ENCODE peak calls at places on chromosome 13, in five cellular contexts. One of them, this sample, is unnamed.

GRCh38 chr13:113668491-113668971 is 1.5 kb downstream of the GRK1 start:
- DNase-seq in breast epithelium: no peak
- DNase-seq in Peyer's patch: no peak
- DNase-seq in K562: no peak
- DNase-seq in upper lobe of left lung: peak
- DNase-seq in this sample: no peak

GRCh38 chr13:27792393-27793218 is at the start of gene GSX1:
- DNase-seq in upper lobe of left lung: peak
- DNase-seq in Peyer's patch: no peak
- DNase-seq in breast epithelium: peak
- DNase-seq in K562: peak
- DNase-seq in this sample: no peak

GRCh38 chr13:37127706-37128241 is 22.3 kb upstream of the CSNK1A1L start:
- DNase-seq in upper lobe of left lung: no peak
- DNase-seq in K562: no peak
- DNase-seq in Peyer's patch: no peak
- DNase-seq in breast epithelium: no peak
- DNase-seq in this sample: no peak

GRCh38 chr13:43331676-43332075 is 308.3 kb downstream of the DNAJC15 start:
- DNase-seq in upper lobe of left lung: no peak
- DNase-seq in Peyer's patch: no peak
- DNase-seq in K562: no peak
- DNase-seq in breast epithelium: no peak
- DNase-seq in this sample: no peak

GRCh38 chr13:27496851-27497250 is 46.5 kb upstream of the MTIF3 start:
- DNase-seq in K562: no peak
- DNase-seq in Peyer's patch: no peak
- DNase-seq in breast epithelium: no peak
- DNase-seq in upper lobe of left lung: no peak
- DNase-seq in this sample: no peak

GRCh38 chr13:37448072-37448471 is 150.5 kb downstream of the POSTN start:
- DNase-seq in Peyer's patch: no peak
- DNase-seq in upper lobe of left lung: no peak
- DNase-seq in breast epithelium: no peak
- DNase-seq in K562: no peak
- DNase-seq in this sample: no peak

GRCh38 chr13:25881946-25882574 is 169.8 kb downstream of the SHISA2 start:
- DNase-seq in breast epithelium: no peak
- DNase-seq in upper lobe of left lung: no peak
- DNase-seq in K562: no peak
- DNase-seq in Peyer's patch: no peak
- DNase-seq in this sample: no peak

GRCh38 chr13:34356686-34357434 is 538.9 kb downstream of the RFC3 start:
- DNase-seq in upper lobe of left lung: no peak
- DNase-seq in Peyer's patch: no peak
- DNase-seq in K562: no peak
- DNase-seq in breast epithelium: no peak
- DNase-seq in this sample: no peak

GRCh38 chr13:82847595-82847994 is 1034.7 kb downstream of the SLITRK1 start:
- DNase-seq in breast epithelium: no peak
- DNase-seq in K562: no peak
- DNase-seq in upper lobe of left lung: no peak
- DNase-seq in Peyer's patch: no peak
- DNase-seq in this sample: no peak

GRCh38 chr13:94658926-94659649 is 53.3 kb downstream of the SOX21 start:
- DNase-seq in breast epithelium: no peak
- DNase-seq in Peyer's patch: no peak
- DNase-seq in upper lobe of left lung: no peak
- DNase-seq in K562: no peak
- DNase-seq in this sample: no peak

GRCh38 chr13:41461527-41462124 is 4.3 kb downstream of the RGCC start:
- DNase-seq in breast epithelium: no peak
- DNase-seq in Peyer's patch: no peak
- DNase-seq in K562: no peak
- DNase-seq in upper lobe of left lung: no peak
- DNase-seq in this sample: no peak
- TF ChIP-seq POLR2A in breast epithelium: no peak
- TF ChIP-seq POLR2A in Peyer's patch: no peak
- TF ChIP-seq POLR2A in K562: no peak
- TF ChIP-seq POLR2A in upper lobe of left lung: no peak
- TF ChIP-seq POLR2A in this sample: no peak

GRCh38 chr13:41313117-41313516 is 2.0 kb downstream of the NAA16 start:
- DNase-seq in Peyer's patch: no peak
- DNase-seq in breast epithelium: no peak
- DNase-seq in K562: no peak
- DNase-seq in upper lobe of left lung: no peak
- DNase-seq in this sample: no peak

GRCh38 chr13:41308241-41308640 is 2.8 kb upstream of the NAA16 start:
- DNase-seq in K562: no peak
- DNase-seq in Peyer's patch: no peak
- DNase-seq in breast epithelium: no peak
- DNase-seq in upper lobe of left lung: no peak
- DNase-seq in this sample: no peak

GRCh38 chr13:41311607-41312500 is 787 bp downstream of the NAA16 start:
- DNase-seq in upper lobe of left lung: peak
- DNase-seq in K562: no peak
- DNase-seq in Peyer's patch: peak
- DNase-seq in breast epithelium: no peak
- DNase-seq in this sample: no peak

GRCh38 chr13:41313659-41314197 is 2.7 kb downstream of the NAA16 start:
- DNase-seq in Peyer's patch: no peak
- DNase-seq in upper lobe of left lung: no peak
- DNase-seq in K562: no peak
- DNase-seq in breast epithelium: no peak
- DNase-seq in this sample: no peak

GRCh38 chr13:41310963-41311606 is at the start of gene NAA16:
- DNase-seq in Peyer's patch: peak
- DNase-seq in breast epithelium: peak
- DNase-seq in K562: peak
- DNase-seq in upper lobe of left lung: peak
- DNase-seq in this sample: peak
- TF ChIP-seq POLR2A in Peyer's patch: peak
- TF ChIP-seq POLR2A in breast epithelium: peak
- TF ChIP-seq POLR2A in K562: peak
- TF ChIP-seq POLR2A in upper lobe of left lung: no peak
- TF ChIP-seq POLR2A in this sample: peak

GRCh38 chr13:48976677-48977625 is 1.2 kb downstream of the FNDC3A start:
- DNase-seq in upper lobe of left lung: no peak
- DNase-seq in breast epithelium: no peak
- DNase-seq in Peyer's patch: peak
- DNase-seq in K562: no peak
- DNase-seq in this sample: peak

GRCh38 chr13:48975926-48976676 is 389 bp downstream of the FNDC3A start:
- DNase-seq in K562: peak
- DNase-seq in breast epithelium: peak
- DNase-seq in Peyer's patch: peak
- DNase-seq in upper lobe of left lung: peak
- DNase-seq in this sample: peak

GRCh38 chr13:48973845-48974431 is 1.8 kb upstream of the FNDC3A start:
- DNase-seq in breast epithelium: no peak
- DNase-seq in Peyer's patch: no peak
- DNase-seq in upper lobe of left lung: no peak
- DNase-seq in K562: no peak
- DNase-seq in this sample: no peak

GRCh38 chr13:48977973-48978372 is 2.3 kb downstream of the FNDC3A start:
- DNase-seq in upper lobe of left lung: no peak
- DNase-seq in Peyer's patch: no peak
- DNase-seq in breast epithelium: no peak
- DNase-seq in K562: no peak
- DNase-seq in this sample: no peak

DNA sequence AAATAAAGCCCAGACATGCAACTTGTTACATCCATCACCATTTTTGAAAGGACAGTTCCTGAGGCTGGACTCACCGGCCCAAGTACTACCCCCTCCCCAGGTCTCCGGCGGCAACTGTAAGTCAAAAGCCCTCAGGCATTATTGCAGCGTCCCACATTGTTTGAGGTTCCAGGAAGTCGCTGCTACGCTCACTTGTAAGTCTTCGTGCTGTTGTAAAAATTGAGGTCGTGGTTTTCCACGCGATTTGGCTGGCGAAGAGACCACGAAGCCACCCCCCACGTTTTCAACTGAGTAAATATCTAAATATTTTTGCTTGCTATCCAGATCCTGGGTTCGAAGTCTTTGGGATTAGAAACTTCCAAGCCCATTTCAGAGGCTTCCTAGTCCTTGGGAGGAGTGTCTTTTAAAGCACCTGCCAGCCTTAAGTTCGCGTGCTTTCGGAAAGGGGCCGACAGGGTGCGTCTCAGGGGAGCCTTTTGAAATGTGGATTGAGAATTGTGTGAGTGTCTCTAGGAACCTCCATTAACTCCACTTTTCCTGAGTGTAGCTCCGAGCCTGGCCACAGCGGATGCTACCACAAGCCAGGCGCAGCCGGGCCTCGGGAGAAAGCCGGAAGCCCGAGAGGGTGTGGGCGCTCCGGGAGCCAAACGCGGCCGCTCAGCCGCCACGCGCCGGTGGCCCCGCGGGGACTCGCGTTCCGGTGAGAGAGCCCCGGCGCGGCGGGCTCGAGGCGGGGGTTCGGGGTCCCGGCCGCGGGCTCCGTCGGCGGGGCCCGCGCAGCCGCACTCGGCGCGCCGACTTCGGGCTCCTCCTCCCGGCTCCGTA is at the start of gene FNDC3A:
- DNase-seq in upper lobe of left lung: no peak
- DNase-seq in K562: peak
- DNase-seq in breast epithelium: peak
- DNase-seq in Peyer's patch: peak
- DNase-seq in this sample: no peak
- TF ChIP-seq POLR2A in upper lobe of left lung: no peak
- TF ChIP-seq POLR2A in K562: no peak
- TF ChIP-seq POLR2A in breast epithelium: no peak
- TF ChIP-seq POLR2A in Peyer's patch: no peak
- TF ChIP-seq POLR2A in this sample: no peak

GRCh38 chr13:49057176-49057575 is 81.5 kb downstream of the FNDC3A start:
- DNase-seq in K562: no peak
- DNase-seq in Peyer's patch: no peak
- DNase-seq in breast epithelium: no peak
- DNase-seq in upper lobe of left lung: no peak
- DNase-seq in this sample: no peak
- TF ChIP-seq POLR2A in K562: no peak
- TF ChIP-seq POLR2A in Peyer's patch: no peak
- TF ChIP-seq POLR2A in breast epithelium: no peak
- TF ChIP-seq POLR2A in upper lobe of left lung: no peak
- TF ChIP-seq POLR2A in this sample: no peak

GRCh38 chr13:24066405-24067292 is 93.9 kb upstream of the SPATA13 start:
- DNase-seq in breast epithelium: no peak
- DNase-seq in upper lobe of left lung: no peak
- DNase-seq in K562: no peak
- DNase-seq in Peyer's patch: no peak
- DNase-seq in this sample: no peak
- TF ChIP-seq POLR2A in breast epithelium: no peak
- TF ChIP-seq POLR2A in upper lobe of left lung: no peak
- TF ChIP-seq POLR2A in K562: no peak
- TF ChIP-seq POLR2A in Peyer's patch: no peak
- TF ChIP-seq POLR2A in this sample: no peak

GRCh38 chr13:77537302-77537919 is 1.9 kb downstream of the SCEL start:
- DNase-seq in K562: no peak
- DNase-seq in Peyer's patch: no peak
- DNase-seq in breast epithelium: no peak
- DNase-seq in upper lobe of left lung: no peak
- DNase-seq in this sample: no peak
- TF ChIP-seq POLR2A in K562: no peak
- TF ChIP-seq POLR2A in Peyer's patch: no peak
- TF ChIP-seq POLR2A in breast epithelium: no peak
- TF ChIP-seq POLR2A in upper lobe of left lung: no peak
- TF ChIP-seq POLR2A in this sample: no peak

GRCh38 chr13:30370916-30371521 is 51.3 kb upstream of the UBE2L5 start:
- DNase-seq in K562: no peak
- DNase-seq in upper lobe of left lung: no peak
- DNase-seq in breast epithelium: no peak
- DNase-seq in Peyer's patch: no peak
- DNase-seq in this sample: no peak

GRCh38 chr13:30371649-30372265 is 50.5 kb upstream of the UBE2L5 start:
- DNase-seq in upper lobe of left lung: no peak
- DNase-seq in breast epithelium: no peak
- DNase-seq in Peyer's patch: peak
- DNase-seq in K562: no peak
- DNase-seq in this sample: no peak

GRCh38 chr13:30376426-30377311 is 45.6 kb upstream of the UBE2L5 start:
- DNase-seq in upper lobe of left lung: no peak
- DNase-seq in K562: no peak
- DNase-seq in Peyer's patch: peak
- DNase-seq in breast epithelium: no peak
- DNase-seq in this sample: no peak

GRCh38 chr13:30375436-30375835 is 46.9 kb upstream of the UBE2L5 start:
- DNase-seq in upper lobe of left lung: no peak
- DNase-seq in breast epithelium: no peak
- DNase-seq in K562: no peak
- DNase-seq in Peyer's patch: no peak
- DNase-seq in this sample: no peak

GRCh38 chr13:30373727-30374126 is 48.6 kb upstream of the UBE2L5 start:
- DNase-seq in upper lobe of left lung: no peak
- DNase-seq in breast epithelium: no peak
- DNase-seq in Peyer's patch: peak
- DNase-seq in K562: no peak
- DNase-seq in this sample: no peak
- TF ChIP-seq POLR2A in upper lobe of left lung: no peak
- TF ChIP-seq POLR2A in breast epithelium: no peak
- TF ChIP-seq POLR2A in Peyer's patch: peak
- TF ChIP-seq POLR2A in K562: no peak
- TF ChIP-seq POLR2A in this sample: no peak

This sample was measured in gastrocnemius medialis.